ENCODE peak calls at places on chromosomes 2 and 18, in ten cellular contexts. One of them, this sample, is unnamed.

GRCh38 chr18:36960038-36960437 is 131.1 kb downstream of the KIAA1328 start:
- DNase-seq in H9: no peak
- DNase-seq in left ventricle myocardium inferior: no peak
- DNase-seq in IMR-90: no peak
- DNase-seq in GM23248: no peak
- DNase-seq in hepatocyte: no peak
- DNase-seq in naive thymus-derived CD4-positive, alpha-beta T cell: no peak
- DNase-seq in right cardiac atrium: no peak
- DNase-seq in upper lobe of right lung: no peak
- DNase-seq in spleen: no peak
- DNase-seq in this sample: no peak

GRCh38 chr2:43429366-43429765 is 166.5 kb downstream of the THADA start:
- DNase-seq in H9: no peak
- DNase-seq in left ventricle myocardium inferior: no peak
- DNase-seq in IMR-90: no peak
- DNase-seq in GM23248: no peak
- DNase-seq in hepatocyte: no peak
- DNase-seq in naive thymus-derived CD4-positive, alpha-beta T cell: no peak
- DNase-seq in right cardiac atrium: no peak
- DNase-seq in upper lobe of right lung: no peak
- DNase-seq in spleen: no peak
- DNase-seq in this sample: no peak

GRCh38 chr18:39799010-39799409 is 2156.0 kb upstream of the PIK3C3 start:
- DNase-seq in H9: no peak
- DNase-seq in left ventricle myocardium inferior: no peak
- DNase-seq in IMR-90: no peak
- DNase-seq in GM23248: peak; percentile 53
- DNase-seq in hepatocyte: peak; percentile 5
- DNase-seq in naive thymus-derived CD4-positive, alpha-beta T cell: no peak
- DNase-seq in right cardiac atrium: no peak
- DNase-seq in upper lobe of right lung: no peak
- DNase-seq in spleen: no peak
- DNase-seq in this sample: peak; percentile 18

GRCh38 chr2:62489162-62489561 is 16.8 kb downstream of the TMEM17 start:
- DNase-seq in H9: no peak
- DNase-seq in left ventricle myocardium inferior: no peak
- DNase-seq in IMR-90: peak; percentile 74
- DNase-seq in GM23248: peak; percentile 61
- DNase-seq in hepatocyte: no peak
- DNase-seq in naive thymus-derived CD4-positive, alpha-beta T cell: no peak
- DNase-seq in right cardiac atrium: peak; percentile 26
- DNase-seq in upper lobe of right lung: no peak
- DNase-seq in spleen: no peak
- DNase-seq in this sample: no peak

GRCh38 chr2:50726186-50726585 is 305.7 kb downstream of the NRXN1 start:
- DNase-seq in H9: no peak
- DNase-seq in left ventricle myocardium inferior: no peak
- DNase-seq in IMR-90: no peak
- DNase-seq in GM23248: no peak
- DNase-seq in hepatocyte: no peak
- DNase-seq in naive thymus-derived CD4-positive, alpha-beta T cell: no peak
- DNase-seq in right cardiac atrium: no peak
- DNase-seq in upper lobe of right lung: no peak
- DNase-seq in spleen: no peak
- DNase-seq in this sample: no peak

GRCh38 chr2:127321306-127321705 is 27.4 kb upstream of the ERCC3 start:
- DNase-seq in H9: no peak
- DNase-seq in left ventricle myocardium inferior: no peak
- DNase-seq in IMR-90: peak; percentile 73
- DNase-seq in GM23248: peak; percentile 24
- DNase-seq in hepatocyte: no peak
- DNase-seq in naive thymus-derived CD4-positive, alpha-beta T cell: no peak
- DNase-seq in right cardiac atrium: no peak
- DNase-seq in upper lobe of right lung: no peak
- DNase-seq in spleen: no peak
- DNase-seq in this sample: no peak

GRCh38 chr18:60347526-60348045 is 25.0 kb downstream of the MC4R start:
- DNase-seq in H9: no peak
- DNase-seq in left ventricle myocardium inferior: no peak
- DNase-seq in IMR-90: no peak
- DNase-seq in GM23248: no peak
- DNase-seq in hepatocyte: no peak
- DNase-seq in naive thymus-derived CD4-positive, alpha-beta T cell: no peak
- DNase-seq in right cardiac atrium: no peak
- DNase-seq in upper lobe of right lung: no peak
- DNase-seq in spleen: no peak
- DNase-seq in this sample: no peak

GRCh38 chr2:215338883-215339679 is 27.2 kb downstream of the ATIC start:
- DNase-seq in H9: no peak
- DNase-seq in left ventricle myocardium inferior: no peak
- DNase-seq in IMR-90: no peak
- DNase-seq in GM23248: no peak
- DNase-seq in hepatocyte: no peak
- DNase-seq in naive thymus-derived CD4-positive, alpha-beta T cell: no peak
- DNase-seq in right cardiac atrium: no peak
- DNase-seq in upper lobe of right lung: no peak
- DNase-seq in spleen: no peak
- DNase-seq in this sample: peak; percentile 40

GRCh38 chr18:12767580-12768155 is 64.8 kb downstream of the PSMG2 start:
- DNase-seq in H9: no peak
- DNase-seq in left ventricle myocardium inferior: no peak
- DNase-seq in IMR-90: no peak
- DNase-seq in GM23248: no peak
- DNase-seq in hepatocyte: no peak
- DNase-seq in naive thymus-derived CD4-positive, alpha-beta T cell: no peak
- DNase-seq in right cardiac atrium: no peak
- DNase-seq in upper lobe of right lung: no peak
- DNase-seq in spleen: no peak
- DNase-seq in this sample: no peak

GRCh38 chr2:203892207-203892606 is 24.6 kb downstream of the CTLA4 start:
- DNase-seq in H9: no peak
- DNase-seq in left ventricle myocardium inferior: no peak
- DNase-seq in IMR-90: no peak
- DNase-seq in GM23248: no peak
- DNase-seq in hepatocyte: no peak
- DNase-seq in naive thymus-derived CD4-positive, alpha-beta T cell: no peak
- DNase-seq in right cardiac atrium: no peak
- DNase-seq in upper lobe of right lung: no peak
- DNase-seq in spleen: no peak
- DNase-seq in this sample: no peak

GRCh38 chr2:67950018-67950417 is 112.8 kb downstream of the C1D start:
- DNase-seq in H9: no peak
- DNase-seq in left ventricle myocardium inferior: no peak
- DNase-seq in IMR-90: no peak
- DNase-seq in GM23248: no peak
- DNase-seq in hepatocyte: no peak
- DNase-seq in naive thymus-derived CD4-positive, alpha-beta T cell: no peak
- DNase-seq in right cardiac atrium: no peak
- DNase-seq in upper lobe of right lung: no peak
- DNase-seq in spleen: no peak
- DNase-seq in this sample: no peak

GRCh38 chr2:23530121-23530908 is 145.3 kb downstream of the KLHL29 start:
- DNase-seq in H9: no peak
- DNase-seq in left ventricle myocardium inferior: no peak
- DNase-seq in IMR-90: no peak
- DNase-seq in GM23248: no peak
- DNase-seq in hepatocyte: no peak
- DNase-seq in naive thymus-derived CD4-positive, alpha-beta T cell: no peak
- DNase-seq in right cardiac atrium: no peak
- DNase-seq in upper lobe of right lung: no peak
- DNase-seq in spleen: no peak
- DNase-seq in this sample: no peak

GRCh38 chr2:23526835-23527790 is 142.1 kb downstream of the KLHL29 start:
- DNase-seq in H9: no peak
- DNase-seq in left ventricle myocardium inferior: no peak
- DNase-seq in IMR-90: no peak
- DNase-seq in GM23248: no peak
- DNase-seq in hepatocyte: no peak
- DNase-seq in naive thymus-derived CD4-positive, alpha-beta T cell: no peak
- DNase-seq in right cardiac atrium: no peak
- DNase-seq in upper lobe of right lung: no peak
- DNase-seq in spleen: no peak
- DNase-seq in this sample: no peak

GRCh38 chr2:23528171-23528570 is 143.2 kb downstream of the KLHL29 start:
- DNase-seq in H9: no peak
- DNase-seq in left ventricle myocardium inferior: no peak
- DNase-seq in IMR-90: no peak
- DNase-seq in GM23248: no peak
- DNase-seq in hepatocyte: no peak
- DNase-seq in naive thymus-derived CD4-positive, alpha-beta T cell: no peak
- DNase-seq in right cardiac atrium: no peak
- DNase-seq in upper lobe of right lung: no peak
- DNase-seq in spleen: no peak
- DNase-seq in this sample: no peak

GRCh38 chr2:23529659-23530058 is 144.7 kb downstream of the KLHL29 start:
- DNase-seq in H9: no peak
- DNase-seq in left ventricle myocardium inferior: no peak
- DNase-seq in IMR-90: no peak
- DNase-seq in GM23248: no peak
- DNase-seq in hepatocyte: no peak
- DNase-seq in naive thymus-derived CD4-positive, alpha-beta T cell: no peak
- DNase-seq in right cardiac atrium: no peak
- DNase-seq in upper lobe of right lung: no peak
- DNase-seq in spleen: no peak
- DNase-seq in this sample: no peak

DNA sequence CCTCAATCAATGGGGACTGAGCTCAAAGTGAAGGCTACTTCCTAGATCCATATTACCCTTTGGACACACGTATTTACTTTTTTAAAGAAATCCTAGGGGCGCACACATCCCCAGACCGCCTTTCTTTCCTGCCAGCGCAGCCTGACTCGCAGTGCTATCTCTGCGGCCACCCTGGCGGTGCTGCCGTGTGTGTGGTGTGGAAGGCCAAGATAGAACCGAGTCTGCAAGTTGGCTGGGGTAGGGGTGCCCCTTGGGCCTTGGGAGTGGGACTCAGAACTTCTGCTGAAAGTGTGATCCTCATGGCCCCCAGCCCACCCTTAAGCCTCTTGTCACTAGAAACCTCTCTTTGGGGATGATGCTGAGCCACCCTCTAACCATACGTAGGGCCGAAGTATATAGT is 143.7 kb downstream of the KLHL29 start:
- DNase-seq in H9: no peak
- DNase-seq in left ventricle myocardium inferior: no peak
- DNase-seq in IMR-90: no peak
- DNase-seq in GM23248: no peak
- DNase-seq in hepatocyte: no peak
- DNase-seq in naive thymus-derived CD4-positive, alpha-beta T cell: no peak
- DNase-seq in right cardiac atrium: no peak
- DNase-seq in upper lobe of right lung: no peak
- DNase-seq in spleen: no peak
- DNase-seq in this sample: no peak
- H3K4me1 ChIP-seq in H9: peaks cover 7% of the 10 kb centered on the region
- H3K4me1 ChIP-seq in left ventricle myocardium inferior: peaks cover 16% of the 10 kb centered on the region
- H3K4me1 ChIP-seq in IMR-90: peaks cover 18% of the 10 kb centered on the region
- H3K4me1 ChIP-seq in GM23248: peaks cover 17% of the 10 kb centered on the region
- H3K4me1 ChIP-seq in hepatocyte: peaks cover 36% of the 10 kb centered on the region
- H3K4me1 ChIP-seq in naive thymus-derived CD4-positive, alpha-beta T cell: peaks cover 13% of the 10 kb centered on the region
- H3K4me1 ChIP-seq in right cardiac atrium: no peaks in the 10 kb centered on the region
- H3K4me1 ChIP-seq in upper lobe of right lung: peaks cover 15% of the 10 kb centered on the region
- H3K4me1 ChIP-seq in spleen: no peaks in the 10 kb centered on the region
- H3K4me1 ChIP-seq in this sample: no peaks in the 10 kb centered on the region

DNA sequence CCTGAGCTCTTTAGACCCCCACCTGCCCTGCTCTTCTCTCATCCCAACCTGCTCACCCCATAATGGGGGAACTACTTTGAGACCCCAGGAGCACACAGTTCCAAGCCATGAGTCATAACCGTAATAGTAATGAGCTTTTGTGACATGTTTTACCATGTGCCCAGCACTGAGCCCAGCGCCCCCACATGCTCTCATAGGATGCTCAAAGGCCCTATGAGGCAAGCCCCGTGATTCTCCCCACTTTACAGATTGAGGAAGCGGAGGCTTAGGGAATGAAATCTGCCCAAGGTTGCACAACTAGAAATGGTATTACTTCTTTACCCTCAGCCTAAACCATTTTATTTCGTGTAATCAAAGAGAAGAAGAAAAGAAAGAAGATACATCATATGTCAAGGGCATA is 24.3 kb downstream of the BCL11A start:
- DNase-seq in H9: no peak
- DNase-seq in left ventricle myocardium inferior: no peak
- DNase-seq in IMR-90: no peak
- DNase-seq in GM23248: no peak
- DNase-seq in hepatocyte: no peak
- DNase-seq in naive thymus-derived CD4-positive, alpha-beta T cell: no peak
- DNase-seq in right cardiac atrium: no peak
- DNase-seq in upper lobe of right lung: peak; percentile 77
- DNase-seq in spleen: no peak
- DNase-seq in this sample: no peak
- H3K27ac ChIP-seq in H9: no peak overlapping the region
- H3K27ac ChIP-seq in left ventricle myocardium inferior: no peak overlapping the region
- H3K27ac ChIP-seq in IMR-90: no peak overlapping the region
- H3K27ac ChIP-seq in GM23248: no peak overlapping the region
- H3K27ac ChIP-seq in hepatocyte: peak overlapping the region; percentile 82
- H3K27ac ChIP-seq in naive thymus-derived CD4-positive, alpha-beta T cell: no peak overlapping the region
- H3K27ac ChIP-seq in right cardiac atrium: no peak overlapping the region
- H3K27ac ChIP-seq in upper lobe of right lung: peak overlapping the region; percentile 17
- H3K27ac ChIP-seq in spleen: no peak overlapping the region
- H3K27ac ChIP-seq in this sample: peak overlapping the region; percentile 21

DNA sequence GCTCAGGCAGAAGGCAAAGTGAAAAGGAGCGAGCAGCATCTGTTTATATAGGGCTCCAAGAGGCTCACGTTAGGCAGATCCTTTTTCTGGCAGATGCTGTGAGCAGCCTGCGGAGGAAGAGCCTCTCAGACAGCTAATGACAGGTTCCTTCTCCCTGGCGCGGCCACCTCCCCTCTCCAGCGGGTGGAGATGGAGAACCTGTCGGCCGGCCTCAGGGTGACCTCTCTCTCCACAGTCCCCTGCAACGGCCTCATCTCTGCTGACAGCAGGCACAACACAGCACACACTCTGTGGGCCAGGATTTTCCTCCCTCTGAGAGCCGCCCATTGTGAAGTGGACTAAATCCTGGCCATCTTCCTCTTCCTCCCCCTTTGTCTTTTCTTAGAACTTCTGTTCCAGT is 119.8 kb downstream of the PRKCE start:
- DNase-seq in H9: peak; percentile 41
- DNase-seq in left ventricle myocardium inferior: peak; percentile 70
- DNase-seq in IMR-90: peak; percentile 51
- DNase-seq in GM23248: peak; percentile 58
- DNase-seq in hepatocyte: peak; percentile 58
- DNase-seq in naive thymus-derived CD4-positive, alpha-beta T cell: no peak
- DNase-seq in right cardiac atrium: peak; percentile 64
- DNase-seq in upper lobe of right lung: peak; percentile 66
- DNase-seq in spleen: peak; percentile 81
- DNase-seq in this sample: no peak
- H3K4me1 ChIP-seq in H9: no peaks in the 10 kb centered on the region
- H3K4me1 ChIP-seq in left ventricle myocardium inferior: peaks cover 88% of the 10 kb centered on the region
- H3K4me1 ChIP-seq in IMR-90: peaks cover 8% of the 10 kb centered on the region
- H3K4me1 ChIP-seq in GM23248: peaks cover 19% of the 10 kb centered on the region
- H3K4me1 ChIP-seq in hepatocyte: peaks cover 14% of the 10 kb centered on the region
- H3K4me1 ChIP-seq in naive thymus-derived CD4-positive, alpha-beta T cell: no peaks in the 10 kb centered on the region
- H3K4me1 ChIP-seq in right cardiac atrium: peaks cover 23% of the 10 kb centered on the region
- H3K4me1 ChIP-seq in upper lobe of right lung: peaks cover 22% of the 10 kb centered on the region
- H3K4me1 ChIP-seq in spleen: no peaks in the 10 kb centered on the region
- H3K4me1 ChIP-seq in this sample: no peaks in the 10 kb centered on the region

DNA sequence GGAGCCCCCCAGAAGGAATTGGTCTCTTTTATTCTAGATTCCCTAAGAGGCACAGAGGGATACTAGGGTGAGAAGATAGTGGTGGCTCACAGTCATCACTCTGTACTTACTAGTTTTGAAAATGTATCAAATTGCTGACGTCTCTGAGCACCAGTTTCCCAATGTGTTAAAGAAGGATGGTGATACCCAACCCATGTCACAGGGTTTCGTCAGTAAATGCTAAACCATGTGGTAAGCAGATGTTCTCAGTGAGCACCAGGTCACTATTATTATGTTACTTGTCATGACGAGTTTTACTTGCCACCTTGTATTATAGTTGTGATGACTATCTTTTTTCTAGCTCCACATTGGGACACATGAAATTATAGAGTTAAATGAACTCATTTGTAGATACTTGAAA is 54.7 kb downstream of the NEDD4L start:
- DNase-seq in H9: no peak
- DNase-seq in left ventricle myocardium inferior: no peak
- DNase-seq in IMR-90: no peak
- DNase-seq in GM23248: no peak
- DNase-seq in hepatocyte: no peak
- DNase-seq in naive thymus-derived CD4-positive, alpha-beta T cell: no peak
- DNase-seq in right cardiac atrium: no peak
- DNase-seq in upper lobe of right lung: no peak
- DNase-seq in spleen: no peak
- DNase-seq in this sample: no peak
- H3K27ac ChIP-seq in H9: no peak overlapping the region
- H3K27ac ChIP-seq in left ventricle myocardium inferior: no peak overlapping the region
- H3K27ac ChIP-seq in IMR-90: no peak overlapping the region
- H3K27ac ChIP-seq in GM23248: no peak overlapping the region
- H3K27ac ChIP-seq in hepatocyte: peak overlapping the region; percentile 79
- H3K27ac ChIP-seq in naive thymus-derived CD4-positive, alpha-beta T cell: no peak overlapping the region
- H3K27ac ChIP-seq in right cardiac atrium: no peak overlapping the region
- H3K27ac ChIP-seq in upper lobe of right lung: no peak overlapping the region
- H3K27ac ChIP-seq in spleen: no peak overlapping the region
- H3K27ac ChIP-seq in this sample: no peak overlapping the region

This sample was measured in small intestine.